ENCODE peak calls at places on chromosomes 16 and 17, in five cellular contexts. Y, B, T, I and J are unnamed samples.

GRCh38 chr16:17983114-17983513 is 353.4 kb downstream of the NPIPA8 start:
- DNase-seq in Y (no peak), T (no peak), I (no peak), B (no peak), J (no peak)

GRCh38 chr16:61374071-61374470 is 662.2 kb downstream of the CDH8 start:
- DNase-seq in Y (no peak), T (no peak), B (no peak), I (no peak), J (no peak)

GRCh38 chr17:4950075-4950756 is 703 bp upstream of the ENO3 start:
- DNase-seq in Y (no peak), T (no peak), I (no peak), B (peak; percentile 60), J (no peak)

GRCh38 chr17:51372345-51373004 is 112.1 kb downstream of the UTP18 start:
- DNase-seq in B (peak; percentile 14), T (peak; percentile 75), Y (peak; percentile 55), I (peak; percentile 73), J (peak; percentile 24)

GRCh38 chr16:84813141-84813933 is 6.4 kb upstream of the CRISPLD2 start:
- DNase-seq in B (no peak), Y (no peak), I (peak; percentile 72), T (no peak), J (no peak)

GRCh38 chr17:21287703-21288449 is 3.4 kb downstream of the MAP2K3 start:
- DNase-seq in B (peak; percentile 97), Y (peak; percentile 97), T (peak; percentile 99), I (peak; percentile 97), J (peak; percentile 97)

GRCh38 chr17:17970699-17971430 is 1.3 kb downstream of the TOM1L2 start:
- DNase-seq in I (no peak), Y (peak; percentile 25), B (no peak), T (no peak), J (no peak)

GRCh38 chr17:29617481-29618271 is 5.0 kb downstream of the CORO6 start:
- DNase-seq in T (peak; percentile 68), B (peak; percentile 92), I (peak; percentile 49), Y (peak; percentile 68), J (peak; percentile 86)

GRCh38 chr17:48526986-48527741 is 3.6 kb downstream of the HOXB1 start:
- DNase-seq in T (no peak), B (no peak), Y (no peak), I (no peak), J (no peak)

GRCh38 chr17:77840576-77841160 is 117.8 kb upstream of the TNRC6C start:
- DNase-seq in I (no peak), T (no peak), B (no peak), Y (no peak), J (no peak)

GRCh38 chr16:88799569-88800276 is 3.9 kb upstream of the CDT1 start:
- DNase-seq in T (no peak), Y (no peak), I (no peak), B (peak; percentile 46), J (no peak)

GRCh38 chr17:14209215-14209614 is 27.4 kb downstream of the CDRT15 start:
- DNase-seq in Y (no peak), B (no peak), I (peak; percentile 17), T (no peak), J (no peak)

GRCh38 chr17:48752399-48753288 is 24.1 kb upstream of the HOXB13 start:
- DNase-seq in T (no peak), B (no peak), I (no peak), Y (no peak), J (no peak)

GRCh38 chr16:69796285-69797118 is 34.4 kb downstream of the WWP2 start:
- DNase-seq in B (peak; percentile 13), Y (peak; percentile 85), T (peak; percentile 68), I (peak; percentile 77), J (peak; percentile 50)

GRCh38 chr16:84545114-84545737 is 40.8 kb upstream of the MEAK7 start:
- DNase-seq in T (no peak), B (no peak), I (no peak), Y (no peak), J (no peak)

GRCh38 chr16:23826528-23827244 is 9.1 kb upstream of the PRKCB start:
- DNase-seq in B (no peak), Y (no peak), T (no peak), I (no peak), J (no peak)

GRCh38 chr16:19419691-19420060 is 2.0 kb downstream of the TMC5 start:
- DNase-seq in B (no peak), Y (no peak), T (peak; percentile 28), I (peak; percentile 4), J (no peak)

GRCh38 chr17:68315930-68316329 is 24.6 kb downstream of the ARSG start:
- DNase-seq in I (no peak), B (no peak), T (no peak), Y (no peak), J (no peak)

GRCh38 chr16:57091990-57092785 is at the start of gene CPNE2:
- DNase-seq in T (peak; percentile 69), I (peak; percentile 34), B (peak; percentile 40), Y (peak; percentile 42), J (peak; percentile 79)

GRCh38 chr16:87471278-87472141 is 21.3 kb downstream of the ZCCHC14 start:
- DNase-seq in T (no peak), B (no peak), Y (no peak), I (no peak), J (no peak)

GRCh38 chr17:80773243-80773991 is 218.2 kb upstream of the CHMP6 start:
- DNase-seq in B (peak; percentile 38), T (no peak), I (peak; percentile 80), Y (no peak), J (peak; percentile 24)

GRCh38 chr17:12659500-12659899 is 6.2 kb upstream of the MYOCD start:
- DNase-seq in I (peak; percentile 90), T (peak; percentile 64), Y (peak; percentile 27), B (no peak), J (no peak)

GRCh38 chr17:58285422-58285810 is 4.7 kb upstream of the MPO start:
- DNase-seq in B (no peak), T (no peak), I (no peak), Y (peak; percentile 11), J (no peak)

GRCh38 chr17:46841561-46842379 is 9.6 kb upstream of the WNT9B start:
- DNase-seq in B (peak; percentile 41), T (no peak), I (no peak), Y (peak; percentile 10), J (no peak)

GRCh38 chr17:1255041-1255440 is 15.2 kb upstream of the BHLHA9 start:
- DNase-seq in T (no peak), I (no peak), B (no peak), Y (no peak), J (no peak)

GRCh38 chr16:86630471-86630870 is 52.1 kb downstream of the FOXL1 start:
- DNase-seq in T (no peak), Y (no peak), B (no peak), I (peak; percentile 31), J (no peak)

GRCh38 chr16:69443809-69444611 is 19.6 kb downstream of the CYB5B start:
- DNase-seq in Y (peak; percentile 66), B (peak; percentile 16), T (peak; percentile 62), I (peak; percentile 47), J (peak; percentile 21)

GRCh38 chr17:4161560-4162221 is 18.7 kb downstream of the CYB5D2 start:
- DNase-seq in B (no peak), I (no peak), Y (peak; percentile 15), T (no peak), J (peak; percentile 20)

GRCh38 chr17:50103941-50104340 is 8.8 kb downstream of the PDK2 start:
- DNase-seq in T (no peak), I (no peak), Y (no peak), B (no peak), J (no peak)

GRCh38 chr17:81870155-81870977 is 771 bp downstream of the ARHGDIA start:
- DNase-seq in Y (peak; percentile 51), T (peak; percentile 61), I (peak; percentile 69), B (peak; percentile 59), J (peak; percentile 39)